ENCODE peak calls at places on chromosomes 12 and 14, in seven cellular contexts. T is IMR-90, D is mesenchymal stem cell, Q is H9, L is neuronal stem cell, X is trophoblast cell, B is H1. F is an unnamed sample.

GRCh38 chr12:13784504-13784903 is 196.9 kb downstream of the GRIN2B start:
- DNase-seq in Q (no peak), B (no peak), X (no peak), T (no peak), L (no peak), D (no peak), F (no peak)

GRCh38 chr12:11716794-11717532 is 67.5 kb downstream of the ETV6 start:
- DNase-seq in D (peak; percentile 90), Q (no peak), B (no peak), X (no peak), T (peak; percentile 56), L (no peak), F (no peak)

GRCh38 chr14:93320489-93320888 is 12.3 kb downstream of the BTBD7 start:
- DNase-seq in Q (no peak), D (no peak), B (no peak), T (peak; percentile 23), X (no peak), L (no peak), F (no peak)

GRCh38 chr12:6430124-6430989 is 14.4 kb upstream of the CD27 start:
- DNase-seq in L (no peak), T (peak; percentile 96), B (no peak), Q (no peak), D (peak; percentile 97), X (peak; percentile 89), F (no peak)

GRCh38 chr12:64682572-64683277 is 72.4 kb downstream of the RASSF3 start:
- DNase-seq in T (peak; percentile 93), Q (no peak), X (no peak), D (peak; percentile 98), B (no peak), L (peak; percentile 33), F (peak; percentile 99)

GRCh38 chr12:128938886-128939285 is 85.6 kb downstream of the GLT1D1 start:
- DNase-seq in L (no peak), X (peak; percentile 32), Q (no peak), B (no peak), D (no peak), T (no peak), F (no peak)

GRCh38 chr14:101635238-101636080 is 74.2 kb downstream of the DIO3 start:
- DNase-seq in B (no peak), L (no peak), D (no peak), T (no peak), X (no peak), Q (peak; percentile 29), F (no peak)

GRCh38 chr12:11969437-11970154 is 101.1 kb upstream of the BCL2L14 start:
- DNase-seq in B (no peak), T (no peak), Q (no peak), L (no peak), X (no peak), D (no peak), F (peak; percentile 34)

GRCh38 chr12:32440120-32440865 is 40.9 kb downstream of the FGD4 start:
- DNase-seq in T (no peak), D (no peak), X (no peak), B (no peak), L (no peak), Q (no peak), F (no peak)

GRCh38 chr14:68308695-68309094 is 484.2 kb downstream of the ZFP36L1 start:
- DNase-seq in Q (no peak), D (no peak), X (no peak), T (no peak), L (no peak), B (no peak), F (no peak)

GRCh38 chr14:22689186-22689585 is 45.0 kb upstream of the OR6J1 start:
- DNase-seq in T (peak; percentile 92), B (no peak), D (peak; percentile 93), L (no peak), Q (no peak), X (peak; percentile 87), F (peak; percentile 40)

GRCh38 chr12:114777052-114777451 is 93.1 kb upstream of the TBX3 start:
- DNase-seq in Q (no peak), D (no peak), T (peak; percentile 75), B (no peak), L (no peak), X (no peak), F (no peak)

GRCh38 chr12:89372584-89373370 is 20.5 kb upstream of the DUSP6 start:
- DNase-seq in B (no peak), D (no peak), X (peak; percentile 89), Q (no peak), L (no peak), T (no peak), F (no peak)

GRCh38 chr12:107436376-107436775 is 249.2 kb upstream of the PWP1 start:
- DNase-seq in Q (peak; percentile 58), T (peak; percentile 83), L (no peak), X (peak; percentile 24), D (no peak), B (no peak), F (peak; percentile 95)

GRCh38 chr12:100716949-100717732 is 77.4 kb upstream of the ANO4 start:
- DNase-seq in D (peak; percentile 52), L (peak; percentile 43), Q (peak; percentile 64), X (no peak), B (no peak), T (no peak), F (peak; percentile 56)

GRCh38 chr12:54082402-54082892 is 28.8 kb downstream of the HOXC4 start:
- DNase-seq in T (no peak), X (no peak), B (no peak), Q (no peak), D (no peak), L (no peak), F (no peak)

GRCh38 chr12:12723681-12724420 is 6.7 kb downstream of the CDKN1B start:
- DNase-seq in X (peak; percentile 72), Q (peak; percentile 56), T (peak; percentile 25), D (peak; percentile 57), L (peak; percentile 41), B (no peak), F (no peak)

GRCh38 chr12:105983622-105984325 is 155.0 kb downstream of the NUAK1 start:
- DNase-seq in D (peak; percentile 77), L (no peak), B (no peak), Q (no peak), T (peak; percentile 93), X (peak; percentile 97), F (no peak)

GRCh38 chr12:115507951-115508722 is 769.4 kb downstream of the MED13L start:
- DNase-seq in L (peak; percentile 84), D (no peak), X (no peak), B (peak; percentile 92), T (no peak), Q (peak; percentile 97), F (peak; percentile 98)

GRCh38 chr14:76941544-76942287 is 86.8 kb downstream of the IRF2BPL start:
- DNase-seq in D (no peak), B (no peak), T (no peak), Q (no peak), L (no peak), X (no peak), F (no peak)

GRCh38 chr14:60848066-60848465 is 113.5 kb downstream of the MNAT1 start:
- DNase-seq in L (no peak), X (no peak), T (no peak), D (no peak), B (no peak), Q (no peak), F (peak; percentile 8)

GRCh38 chr12:9635014-9635413 is 27.3 kb upstream of the KLRB1 start:
- DNase-seq in D (no peak), T (no peak), L (no peak), X (no peak), B (no peak), Q (no peak), F (no peak)

GRCh38 chr12:6080149-6081045 is 44.1 kb downstream of the VWF start:
- DNase-seq in X (peak; percentile 88), B (no peak), L (no peak), Q (no peak), T (no peak), D (no peak), F (no peak)

GRCh38 chr12:19287302-19287701 is 152.0 kb upstream of the AEBP2 start:
- DNase-seq in X (no peak), L (no peak), T (no peak), D (peak; percentile 29), Q (no peak), B (no peak), F (no peak)

GRCh38 chr14:98171654-98172053 is 1100.3 kb downstream of the BCL11B start:
- DNase-seq in X (peak; percentile 70), D (no peak), L (no peak), Q (no peak), B (no peak), T (no peak), F (peak; percentile 23)

GRCh38 chr12:12191008-12191407 is 75.8 kb downstream of the LRP6 start:
- DNase-seq in B (no peak), X (no peak), T (no peak), L (no peak), Q (no peak), D (no peak), F (peak; percentile 25)

GRCh38 chr14:32102152-32102787 is 25.2 kb downstream of the ARHGAP5 start:
- DNase-seq in D (no peak), X (no peak), T (no peak), L (no peak), B (no peak), Q (no peak), F (no peak)

GRCh38 chr14:32100175-32100574 is 23.1 kb downstream of the ARHGAP5 start:
- DNase-seq in T (no peak), Q (no peak), X (no peak), L (no peak), B (no peak), D (no peak), F (no peak)

GRCh38 chr14:32102968-32103367 is 25.9 kb downstream of the ARHGAP5 start:
- DNase-seq in X (no peak), D (no peak), Q (no peak), T (no peak), B (no peak), L (no peak), F (no peak)

GRCh38 chr14:32104803-32105202 is 27.7 kb downstream of the ARHGAP5 start:
- DNase-seq in T (no peak), D (no peak), L (no peak), B (no peak), Q (no peak), X (no peak), F (peak; percentile 9)

GRCh38 chr14:32104308-32104707 is 27.2 kb downstream of the ARHGAP5 start:
- DNase-seq in Q (no peak), X (no peak), B (no peak), L (no peak), D (no peak), T (no peak), F (no peak)
- H2BK120ac ChIP-seq in Q (no peak overlapping the region), X (no peak overlapping the region), B (no peak overlapping the region), L (no peak overlapping the region), D (no peak overlapping the region), T (no peak overlapping the region), F (no peak overlapping the region)

GRCh38 chr12:1795221-1795784 is 25.1 kb upstream of the LRTM2 start:
- DNase-seq in T (no peak), B (no peak), X (no peak), D (no peak), L (no peak), Q (peak; percentile 52), F (peak; percentile 63)
- H2BK120ac ChIP-seq in T (no peak overlapping the region), B (no peak overlapping the region), X (no peak overlapping the region), D (no peak overlapping the region), L (no peak overlapping the region), Q (no peak overlapping the region), F (no peak overlapping the region)

GRCh38 chr14:23941230-23941629 is 12.3 kb upstream of the DHRS4 start:
- DNase-seq in L (no peak), T (no peak), D (no peak), B (no peak), Q (no peak), X (no peak), F (no peak)
- H2BK120ac ChIP-seq in L (no peak overlapping the region), T (no peak overlapping the region), D (no peak overlapping the region), B (no peak overlapping the region), Q (no peak overlapping the region), X (no peak overlapping the region), F (no peak overlapping the region)

GRCh38 chr14:99855271-99855670 is 62.1 kb downstream of the EML1 start:
- DNase-seq in X (no peak), B (no peak), Q (no peak), D (no peak), L (no peak), T (no peak), F (no peak)
- H2BK120ac ChIP-seq in X (no peak overlapping the region), B (no peak overlapping the region), Q (no peak overlapping the region), D (no peak overlapping the region), L (no peak overlapping the region), T (no peak overlapping the region), F (no peak overlapping the region)